ENCODE peak calls at places on chromosomes 5 and 9, in four cellular contexts. R, M, L and J are unnamed samples.

GRCh38 chr9:88396836-88397577 is 8.8 kb downstream of the SPIN1 start:
- DNase-seq in M (peak), R (no peak), L (no peak), J (peak)

GRCh38 chr9:73183917-73184861 is 32.5 kb downstream of the ANXA1 start:
- DNase-seq in L (no peak), R (no peak), M (peak), J (peak)

GRCh38 chr5:135269828-135270545 is 129.0 kb downstream of the MACROH2A1 start:
- DNase-seq in M (peak), L (no peak), R (no peak), J (peak)

GRCh38 chr5:80117446-80117845 is 82.3 kb downstream of the THBS4 start:
- DNase-seq in L (no peak), R (no peak), M (peak), J (no peak)

GRCh38 chr5:96658272-96658671 is 3.9 kb upstream of the CAST start:
- DNase-seq in M (peak), R (no peak), L (no peak), J (no peak)

GRCh38 chr5:104947061-104947460 is 1384.5 kb upstream of the NUDT12 start:
- DNase-seq in R (no peak), M (no peak), L (no peak), J (no peak)

GRCh38 chr5:159021360-159022177 is 78.1 kb downstream of the EBF1 start:
- DNase-seq in R (no peak), M (no peak), L (no peak), J (no peak)

GRCh38 chr5:141182248-141182647 is at the start of gene PCDHB16:
- DNase-seq in R (peak), M (peak), L (no peak), J (peak)

GRCh38 chr9:38057416-38058195 is 11.4 kb downstream of the SHB start:
- DNase-seq in L (no peak), R (no peak), M (no peak), J (no peak)

DNA sequence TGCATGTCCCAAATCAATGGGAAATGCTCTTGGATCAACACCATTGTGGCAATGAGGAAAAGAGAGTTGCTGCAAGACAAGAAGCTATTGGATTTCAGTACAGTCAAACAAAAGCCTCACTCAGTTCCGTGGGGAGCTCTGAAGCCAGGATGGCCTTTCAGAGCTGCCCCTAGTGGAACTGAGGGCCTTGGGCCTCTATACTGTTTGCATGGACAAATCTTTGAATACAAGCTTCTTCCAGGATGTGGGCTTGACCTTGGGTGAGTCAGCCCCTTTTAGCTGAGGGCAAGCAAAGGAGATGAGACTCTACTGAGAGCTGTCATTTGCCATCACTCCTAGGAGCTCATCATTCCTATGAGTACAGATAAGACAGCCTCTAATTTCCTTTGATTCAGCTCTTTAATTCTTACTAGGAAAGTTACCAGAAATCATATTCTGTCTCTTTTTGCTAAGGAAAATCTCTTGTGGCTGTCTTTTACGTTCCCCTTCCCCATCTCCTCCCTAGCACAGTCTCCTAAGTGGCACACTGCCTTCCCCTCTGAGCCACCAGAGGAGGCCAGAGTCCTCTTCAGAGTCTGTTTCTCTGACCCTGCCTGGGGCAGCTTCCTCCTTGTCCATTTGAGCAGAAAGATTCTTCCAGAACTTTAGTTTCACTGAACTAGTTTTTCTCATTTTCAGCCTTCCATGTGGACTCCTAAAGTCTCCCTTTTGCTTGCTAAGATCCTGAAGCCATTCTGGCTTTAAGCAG is 168.8 kb upstream of the POC5 start:
- DNase-seq in R (peak), L (no peak), M (no peak), J (no peak)
- TF ChIP-seq CTCF in R (peak), L (no peak), M (no peak), J (no peak)

GRCh38 chr9:109253637-109254284 is 67.1 kb downstream of the EPB41L4B start:
- DNase-seq in R (peak), L (peak), M (peak), J (peak)
- TF ChIP-seq CTCF in R (peak), L (no peak), M (no peak), J (peak)

GRCh38 chr5:138946241-138946623 is 71.1 kb upstream of the LRRTM2 start:
- DNase-seq in R (no peak), L (no peak), M (no peak), J (no peak)
- TF ChIP-seq CTCF in R (no peak), L (no peak), M (no peak), J (no peak)

GRCh38 chr5:73436535-73437125 is 11.9 kb downstream of the FOXD1 start:
- DNase-seq in L (no peak), M (no peak), R (peak), J (no peak)

GRCh38 chr5:73438897-73439470 is 9.6 kb downstream of the FOXD1 start:
- DNase-seq in R (no peak), M (no peak), L (no peak), J (no peak)

GRCh38 chr5:73438048-73438896 is 10.3 kb downstream of the FOXD1 start:
- DNase-seq in L (no peak), M (no peak), R (no peak), J (no peak)

GRCh38 chr5:73435640-73436534 is 12.7 kb downstream of the FOXD1 start:
- DNase-seq in M (no peak), L (no peak), R (peak), J (no peak)

GRCh38 chr5:73437126-73438047 is 11.2 kb downstream of the FOXD1 start:
- DNase-seq in M (peak), R (peak), L (no peak), J (peak)
- TF ChIP-seq CTCF in M (peak), R (peak), L (peak), J (peak)

DNA sequence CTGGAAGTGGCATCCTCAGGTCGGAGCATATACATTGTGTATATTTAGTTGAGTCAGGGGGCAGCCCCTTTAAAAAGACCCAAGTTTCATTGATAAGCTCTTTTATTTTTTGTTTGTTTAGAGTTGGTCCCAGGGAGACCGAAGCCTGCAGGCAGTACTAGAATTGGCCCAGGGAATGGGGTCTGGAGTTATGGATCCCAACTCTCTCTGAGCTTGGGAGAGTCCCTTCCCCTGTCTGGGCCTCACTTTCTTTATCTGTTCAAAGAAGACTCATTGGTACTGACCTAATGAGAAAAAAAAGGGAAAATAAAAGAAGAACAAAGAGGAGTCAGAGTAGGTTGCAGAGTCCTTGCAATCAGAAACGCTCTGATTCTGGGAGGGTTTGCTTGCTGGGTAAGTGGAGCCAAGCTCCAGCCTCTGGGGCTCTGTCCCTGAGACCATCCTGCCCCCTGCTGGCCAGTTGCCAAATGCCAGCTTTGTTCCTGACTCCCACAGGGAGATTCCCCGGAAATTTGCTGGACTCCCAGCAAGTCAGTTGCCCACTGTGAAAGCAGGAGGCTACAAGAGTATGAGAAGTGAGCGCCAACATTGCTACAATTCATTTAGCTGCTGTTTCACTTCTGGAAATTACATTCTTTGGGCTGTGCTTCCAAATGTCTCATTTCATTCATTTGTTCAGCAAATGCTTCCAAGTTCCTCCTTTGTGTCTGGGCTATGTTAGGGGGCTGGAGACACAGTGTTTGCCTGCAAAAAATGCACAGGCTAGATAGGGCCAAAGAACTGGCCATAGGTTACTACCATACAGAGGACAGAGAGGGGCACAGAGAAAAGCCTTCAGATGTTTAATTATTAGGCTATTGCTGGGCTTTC is 156.2 kb downstream of the MELK start:
- DNase-seq in M (peak), L (peak), R (peak), J (peak)
- TF ChIP-seq CTCF in M (peak), L (peak), R (peak), J (peak)

DNA sequence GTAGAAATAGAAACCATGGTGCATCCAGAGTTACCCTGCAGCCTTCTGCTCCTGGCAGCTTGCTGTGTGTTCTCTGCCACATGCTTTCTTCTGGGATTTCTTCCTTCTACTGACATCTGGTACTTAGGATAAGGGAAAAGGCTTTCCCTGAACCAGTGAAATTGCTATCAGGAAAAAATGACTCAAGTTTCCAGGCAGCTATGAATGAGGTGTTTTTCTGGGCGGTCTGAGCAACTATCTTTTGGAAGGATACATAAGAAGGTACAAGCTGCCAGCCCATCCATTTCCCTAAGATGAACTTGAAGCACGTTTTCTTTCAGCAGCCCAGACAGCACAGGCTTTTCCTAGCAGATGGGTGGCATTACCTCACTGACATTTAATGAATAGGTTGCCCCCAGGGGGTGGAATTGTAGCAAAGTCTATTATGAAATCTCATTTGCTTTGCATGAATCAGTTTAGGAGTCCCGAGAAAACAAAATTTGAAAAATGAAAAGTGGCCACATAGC is 108.7 kb downstream of the C9orf152 start:
- DNase-seq in L (no peak), M (peak), R (no peak), J (peak)
- TF ChIP-seq CTCF in L (no peak), M (no peak), R (no peak), J (no peak)

GRCh38 chr5:124648902-124649467 is 97.5 kb downstream of the ZNF608 start:
- DNase-seq in L (no peak), R (no peak), M (no peak), J (no peak)
- TF ChIP-seq CTCF in L (no peak), R (no peak), M (no peak), J (no peak)

GRCh38 chr5:41967401-41967800 is 42.3 kb downstream of the FBXO4 start:
- DNase-seq in R (no peak), M (no peak), L (no peak), J (no peak)

GRCh38 chr5:41966706-41967105 is 41.6 kb downstream of the FBXO4 start:
- DNase-seq in M (no peak), L (no peak), R (no peak), J (no peak)

GRCh38 chr5:41973887-41974286 is 48.8 kb downstream of the FBXO4 start:
- DNase-seq in L (no peak), M (no peak), R (no peak), J (no peak)

GRCh38 chr5:41973087-41973486 is 48.0 kb downstream of the FBXO4 start:
- DNase-seq in L (no peak), M (no peak), R (no peak), J (no peak)

DNA sequence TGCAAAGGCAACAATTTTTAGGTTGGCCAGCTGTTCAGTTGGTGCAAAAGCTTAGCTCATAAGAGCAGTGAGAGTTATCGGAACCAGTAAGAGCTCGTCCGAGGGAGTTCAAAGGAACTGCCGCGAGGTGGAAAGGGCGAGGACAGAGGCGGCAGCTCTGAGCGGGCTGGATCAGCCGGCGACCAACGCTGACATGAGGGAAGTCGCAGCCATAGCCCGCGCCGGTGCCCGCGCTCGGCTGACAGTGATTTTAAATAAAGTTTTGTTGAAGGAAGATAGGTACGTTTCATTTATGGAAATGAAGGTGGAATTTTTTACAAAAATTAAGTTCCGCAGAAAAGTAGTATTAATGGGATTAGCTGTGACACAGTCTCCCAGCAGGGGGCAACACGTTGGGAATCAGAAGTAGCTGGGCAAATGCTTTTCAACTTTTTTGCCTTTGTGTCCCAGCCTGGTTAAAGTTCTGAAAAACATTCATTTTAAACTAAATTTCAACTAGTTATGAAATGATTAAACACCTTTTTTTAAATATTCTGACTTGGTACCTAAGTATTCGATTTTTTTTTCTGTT is 43.2 kb downstream of the FBXO4 start:
- DNase-seq in L (no peak), M (no peak), R (no peak), J (no peak)
- TF ChIP-seq CTCF in L (no peak), M (no peak), R (peak), J (no peak)